ENCODE peak calls at places on chromosomes 12 and 14, in seven cellular contexts. One of them, this sample, is unnamed.
A peak's percentile ranks its signal among the peaks of the same experiment; 100 is the strongest.

GRCh38 chr12:15278816-15279658 is 43.3 kb upstream of the PTPRO start:
- DNase-seq in hepatocyte: peak; percentile 44
- DNase-seq in heart right ventricle: peak; percentile 76
- DNase-seq in H1: no peak
- DNase-seq in kidney: peak; percentile 87
- DNase-seq in sigmoid colon: peak; percentile 93
- DNase-seq in left ventricle myocardium inferior: peak; percentile 83
- DNase-seq in this sample: peak; percentile 9

GRCh38 chr12:132477009-132477702 is 12.8 kb upstream of the FBRSL1 start:
- DNase-seq in hepatocyte: no peak
- DNase-seq in heart right ventricle: no peak
- DNase-seq in H1: no peak
- DNase-seq in kidney: peak; percentile 80
- DNase-seq in sigmoid colon: no peak
- DNase-seq in left ventricle myocardium inferior: no peak
- DNase-seq in this sample: no peak

GRCh38 chr14:57060276-57060956 is 208.3 kb downstream of the EXOC5 start:
- DNase-seq in hepatocyte: peak; percentile 34
- DNase-seq in heart right ventricle: no peak
- DNase-seq in H1: no peak
- DNase-seq in kidney: no peak
- DNase-seq in sigmoid colon: no peak
- DNase-seq in left ventricle myocardium inferior: no peak
- DNase-seq in this sample: no peak

GRCh38 chr14:23660290-23661226 is 24.4 kb downstream of the DHRS2 start:
- DNase-seq in hepatocyte: no peak
- DNase-seq in heart right ventricle: no peak
- DNase-seq in H1: no peak
- DNase-seq in kidney: no peak
- DNase-seq in sigmoid colon: no peak
- DNase-seq in left ventricle myocardium inferior: no peak
- DNase-seq in this sample: no peak

GRCh38 chr14:102200690-102201368 is 61.1 kb downstream of the WDR20 start:
- DNase-seq in hepatocyte: no peak
- DNase-seq in heart right ventricle: no peak
- DNase-seq in H1: no peak
- DNase-seq in kidney: no peak
- DNase-seq in sigmoid colon: peak; percentile 55
- DNase-seq in left ventricle myocardium inferior: no peak
- DNase-seq in this sample: no peak

GRCh38 chr12:6951551-6952120 is 480 bp downstream of the PTPN6 start:
- DNase-seq in hepatocyte: no peak
- DNase-seq in heart right ventricle: no peak
- DNase-seq in H1: no peak
- DNase-seq in kidney: peak; percentile 73
- DNase-seq in sigmoid colon: peak; percentile 56
- DNase-seq in left ventricle myocardium inferior: no peak
- DNase-seq in this sample: no peak

GRCh38 chr14:60720962-60721330 is 3.2 kb downstream of the SIX4 start:
- DNase-seq in hepatocyte: no peak
- DNase-seq in heart right ventricle: no peak
- DNase-seq in H1: no peak
- DNase-seq in kidney: no peak
- DNase-seq in sigmoid colon: no peak
- DNase-seq in left ventricle myocardium inferior: no peak
- DNase-seq in this sample: no peak

GRCh38 chr14:22039938-22040780 is 366.5 kb upstream of the OR4E1 start:
- DNase-seq in hepatocyte: peak; percentile 20
- DNase-seq in heart right ventricle: no peak
- DNase-seq in H1: no peak
- DNase-seq in kidney: no peak
- DNase-seq in sigmoid colon: no peak
- DNase-seq in left ventricle myocardium inferior: no peak
- DNase-seq in this sample: peak; percentile 66

GRCh38 chr14:24875203-24875840 is 174.6 kb downstream of the STXBP6 start:
- DNase-seq in hepatocyte: no peak
- DNase-seq in heart right ventricle: no peak
- DNase-seq in H1: no peak
- DNase-seq in kidney: no peak
- DNase-seq in sigmoid colon: no peak
- DNase-seq in left ventricle myocardium inferior: no peak
- DNase-seq in this sample: no peak

GRCh38 chr14:70638416-70638815 is 3.3 kb upstream of the TTC9 start:
- DNase-seq in hepatocyte: no peak
- DNase-seq in heart right ventricle: no peak
- DNase-seq in H1: no peak
- DNase-seq in kidney: no peak
- DNase-seq in sigmoid colon: no peak
- DNase-seq in left ventricle myocardium inferior: no peak
- DNase-seq in this sample: no peak

GRCh38 chr12:92467886-92468285 is 234.9 kb upstream of the PLEKHG7 start:
- DNase-seq in hepatocyte: peak; percentile 50
- DNase-seq in heart right ventricle: no peak
- DNase-seq in H1: no peak
- DNase-seq in kidney: no peak
- DNase-seq in sigmoid colon: no peak
- DNase-seq in left ventricle myocardium inferior: no peak
- DNase-seq in this sample: no peak

GRCh38 chr12:51549637-51550036 is 41.4 kb upstream of the SCN8A start:
- DNase-seq in hepatocyte: no peak
- DNase-seq in heart right ventricle: no peak
- DNase-seq in H1: no peak
- DNase-seq in kidney: no peak
- DNase-seq in sigmoid colon: no peak
- DNase-seq in left ventricle myocardium inferior: no peak
- DNase-seq in this sample: no peak

GRCh38 chr12:66176525-66176924 is 6.7 kb upstream of the TMBIM4 start:
- DNase-seq in hepatocyte: no peak
- DNase-seq in heart right ventricle: no peak
- DNase-seq in H1: no peak
- DNase-seq in kidney: no peak
- DNase-seq in sigmoid colon: no peak
- DNase-seq in left ventricle myocardium inferior: no peak
- DNase-seq in this sample: no peak

GRCh38 chr12:94175763-94176660 is 27.6 kb downstream of the PLXNC1 start:
- DNase-seq in hepatocyte: no peak
- DNase-seq in heart right ventricle: no peak
- DNase-seq in H1: no peak
- DNase-seq in kidney: no peak
- DNase-seq in sigmoid colon: no peak
- DNase-seq in left ventricle myocardium inferior: no peak
- DNase-seq in this sample: no peak

GRCh38 chr12:15423629-15424028 is 101.3 kb downstream of the PTPRO start:
- DNase-seq in hepatocyte: no peak
- DNase-seq in heart right ventricle: no peak
- DNase-seq in H1: no peak
- DNase-seq in kidney: no peak
- DNase-seq in sigmoid colon: no peak
- DNase-seq in left ventricle myocardium inferior: no peak
- DNase-seq in this sample: no peak

GRCh38 chr14:95236221-95236620 is 78.9 kb upstream of the DICER1 start:
- DNase-seq in hepatocyte: no peak
- DNase-seq in heart right ventricle: no peak
- DNase-seq in H1: no peak
- DNase-seq in kidney: no peak
- DNase-seq in sigmoid colon: peak; percentile 29
- DNase-seq in left ventricle myocardium inferior: no peak
- DNase-seq in this sample: no peak

GRCh38 chr12:25119020-25119419 is 75.9 kb downstream of the DNAI7 start:
- DNase-seq in hepatocyte: no peak
- DNase-seq in heart right ventricle: no peak
- DNase-seq in H1: no peak
- DNase-seq in kidney: no peak
- DNase-seq in sigmoid colon: no peak
- DNase-seq in left ventricle myocardium inferior: no peak
- DNase-seq in this sample: no peak

GRCh38 chr14:70473825-70474224 is 21.9 kb downstream of the ADAM21 start:
- DNase-seq in hepatocyte: no peak
- DNase-seq in heart right ventricle: no peak
- DNase-seq in H1: no peak
- DNase-seq in kidney: no peak
- DNase-seq in sigmoid colon: no peak
- DNase-seq in left ventricle myocardium inferior: no peak
- DNase-seq in this sample: no peak

GRCh38 chr12:109840349-109841073 is 7.3 kb upstream of the TRPV4 start:
- DNase-seq in hepatocyte: no peak
- DNase-seq in heart right ventricle: no peak
- DNase-seq in H1: no peak
- DNase-seq in kidney: no peak
- DNase-seq in sigmoid colon: no peak
- DNase-seq in left ventricle myocardium inferior: no peak
- DNase-seq in this sample: no peak

GRCh38 chr12:132413931-132414588 is 75.9 kb upstream of the FBRSL1 start:
- DNase-seq in hepatocyte: peak; percentile 43
- DNase-seq in heart right ventricle: no peak
- DNase-seq in H1: no peak
- DNase-seq in kidney: no peak
- DNase-seq in sigmoid colon: no peak
- DNase-seq in left ventricle myocardium inferior: no peak
- DNase-seq in this sample: no peak

GRCh38 chr14:73787760-73788508 is 63.7 kb upstream of the PTGR2 start:
- DNase-seq in hepatocyte: no peak
- DNase-seq in heart right ventricle: no peak
- DNase-seq in H1: no peak
- DNase-seq in kidney: no peak
- DNase-seq in sigmoid colon: peak; percentile 52
- DNase-seq in left ventricle myocardium inferior: no peak
- DNase-seq in this sample: peak; percentile 54

GRCh38 chr12:127294651-127295205 is 972.2 kb upstream of the TMEM132C start:
- DNase-seq in hepatocyte: no peak
- DNase-seq in heart right ventricle: no peak
- DNase-seq in H1: no peak
- DNase-seq in kidney: no peak
- DNase-seq in sigmoid colon: no peak
- DNase-seq in left ventricle myocardium inferior: no peak
- DNase-seq in this sample: no peak

DNA sequence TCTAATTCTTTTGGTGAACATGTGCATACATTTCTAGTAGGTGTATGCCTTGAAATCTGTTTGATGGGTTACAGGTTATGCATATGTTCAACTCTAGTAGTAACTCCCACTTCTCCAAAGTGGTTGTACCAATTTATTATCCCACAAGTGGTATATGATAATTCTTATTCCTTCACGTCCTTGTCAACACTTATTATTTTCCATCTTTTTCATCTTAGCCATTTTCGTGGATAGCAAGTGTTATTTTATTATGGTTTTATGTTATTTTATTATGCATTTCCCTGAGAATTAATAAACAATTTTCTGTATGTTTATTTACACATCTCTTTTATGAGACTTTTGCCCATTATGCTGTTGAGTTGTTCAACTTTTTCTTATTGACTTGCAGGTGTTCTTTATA is 11.2 kb upstream of the AMIGO2 start:
- DNase-seq in hepatocyte: no peak
- DNase-seq in heart right ventricle: no peak
- DNase-seq in H1: no peak
- DNase-seq in kidney: no peak
- DNase-seq in sigmoid colon: no peak
- DNase-seq in left ventricle myocardium inferior: no peak
- DNase-seq in this sample: no peak
- H3K4me1 ChIP-seq in hepatocyte: peaks cover 20% of the 10 kb centered on the region
- H3K4me1 ChIP-seq in heart right ventricle: peaks cover 30% of the 10 kb centered on the region
- H3K4me1 ChIP-seq in H1: peaks cover 1% of the 10 kb centered on the region
- H3K4me1 ChIP-seq in kidney: no peaks in the 10 kb centered on the region
- H3K4me1 ChIP-seq in sigmoid colon: peaks cover 24% of the 10 kb centered on the region
- H3K4me1 ChIP-seq in left ventricle myocardium inferior: peaks cover 28% of the 10 kb centered on the region
- H3K4me1 ChIP-seq in this sample: peaks cover 6% of the 10 kb centered on the region

DNA sequence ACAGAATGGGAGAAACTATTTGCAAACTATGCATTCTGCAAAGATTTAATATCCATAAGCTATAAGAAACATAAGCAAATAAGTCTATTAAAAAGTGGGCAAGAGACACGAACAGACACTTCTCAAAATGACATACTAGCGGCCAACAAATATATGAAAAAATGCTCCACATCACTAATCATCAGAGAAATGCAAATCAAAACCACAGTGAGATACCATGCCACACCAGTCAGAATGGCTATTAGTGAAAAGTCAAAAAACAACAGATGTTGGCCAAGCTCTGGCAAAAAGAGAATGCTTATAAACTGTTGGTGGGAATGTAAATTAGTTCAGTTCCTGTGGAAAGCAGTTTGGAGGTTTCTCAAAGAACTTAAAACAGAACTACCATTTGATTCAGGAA is 121.3 kb downstream of the KCNMB4 start:
- DNase-seq in hepatocyte: no peak
- DNase-seq in heart right ventricle: no peak
- DNase-seq in H1: no peak
- DNase-seq in kidney: no peak
- DNase-seq in sigmoid colon: no peak
- DNase-seq in left ventricle myocardium inferior: no peak
- DNase-seq in this sample: no peak
- H3K4me3 ChIP-seq in hepatocyte: no peak overlapping the region
- H3K4me3 ChIP-seq in heart right ventricle: no peak overlapping the region
- H3K4me3 ChIP-seq in H1: no peak overlapping the region
- H3K4me3 ChIP-seq in kidney: no peak overlapping the region
- H3K4me3 ChIP-seq in sigmoid colon: no peak overlapping the region
- H3K4me3 ChIP-seq in left ventricle myocardium inferior: no peak overlapping the region
- H3K4me3 ChIP-seq in this sample: no peak overlapping the region

GRCh38 chr12:124469193-124469888 is 98.1 kb downstream of the NCOR2 start:
- DNase-seq in hepatocyte: no peak
- DNase-seq in heart right ventricle: no peak
- DNase-seq in H1: peak; percentile 46
- DNase-seq in kidney: peak; percentile 39
- DNase-seq in sigmoid colon: no peak
- DNase-seq in left ventricle myocardium inferior: no peak
- DNase-seq in this sample: peak; percentile 29
- H3K4me1 ChIP-seq in hepatocyte: peaks cover 2% of the 10 kb centered on the region
- H3K4me1 ChIP-seq in heart right ventricle: peaks cover 23% of the 10 kb centered on the region
- H3K4me1 ChIP-seq in H1: no peaks in the 10 kb centered on the region
- H3K4me1 ChIP-seq in kidney: no peaks in the 10 kb centered on the region
- H3K4me1 ChIP-seq in sigmoid colon: peaks cover 6% of the 10 kb centered on the region
- H3K4me1 ChIP-seq in left ventricle myocardium inferior: peaks cover 25% of the 10 kb centered on the region
- H3K4me1 ChIP-seq in this sample: peaks cover 36% of the 10 kb centered on the region

DNA sequence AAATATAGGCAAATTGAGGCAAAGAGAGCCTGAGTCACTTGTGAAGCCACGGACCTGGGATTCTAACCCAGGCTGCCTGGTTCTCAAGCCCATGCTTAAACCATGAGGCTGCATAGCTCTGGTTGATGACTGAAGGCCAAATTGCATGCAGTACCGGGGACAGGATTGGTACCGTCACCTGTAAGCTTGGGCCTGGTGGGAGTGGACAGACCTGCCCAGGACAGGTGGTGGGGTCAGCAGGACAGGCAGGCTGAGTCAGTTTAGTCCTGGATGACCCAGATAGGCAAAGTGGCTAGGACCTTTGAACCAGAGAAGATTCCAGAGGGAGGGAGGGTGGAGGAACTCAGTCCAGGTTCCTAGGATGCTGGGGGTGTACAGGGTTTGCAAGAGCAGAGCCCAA is 25.8 kb downstream of the RIN3 start:
- DNase-seq in hepatocyte: no peak
- DNase-seq in heart right ventricle: no peak
- DNase-seq in H1: no peak
- DNase-seq in kidney: no peak
- DNase-seq in sigmoid colon: no peak
- DNase-seq in left ventricle myocardium inferior: no peak
- DNase-seq in this sample: no peak
- H3K4me3 ChIP-seq in hepatocyte: no peak overlapping the region
- H3K4me3 ChIP-seq in heart right ventricle: no peak overlapping the region
- H3K4me3 ChIP-seq in H1: no peak overlapping the region
- H3K4me3 ChIP-seq in kidney: no peak overlapping the region
- H3K4me3 ChIP-seq in sigmoid colon: no peak overlapping the region
- H3K4me3 ChIP-seq in left ventricle myocardium inferior: peak overlapping the region; percentile 38
- H3K4me3 ChIP-seq in this sample: no peak overlapping the region

This sample was measured in CD4-positive, CD25-positive, alpha-beta regulatory T cell.